ENCODE peak calls at places on chromosomes 3 and 15, in six cellular contexts. R is activated T-cell treated with anti-CD3 and anti-CD28 coated beads, Interleukin-2, amount 50 U/mL, for 72 hours; Y is AG04449; D is HCT116; L is body of pancreas; K is spleen. Z is an unnamed sample.

GRCh38 chr3:71311320-71312046 is 272.0 kb downstream of the FOXP1 start:
- DNase-seq in D (no peak), R (no peak), Y (no peak), K (no peak), L (no peak), Z (no peak)

GRCh38 chr3:32238816-32239637 is 547 bp downstream of the CMTM8 start:
- DNase-seq in Y (no peak), D (no peak), L (peak), K (peak), R (peak), Z (peak)

GRCh38 chr15:70316059-70316600 is 218.4 kb upstream of the TLE3 start:
- DNase-seq in K (no peak), Y (no peak), D (no peak), R (no peak), L (no peak), Z (no peak)

GRCh38 chr15:40112789-40113188 is 4.1 kb upstream of the BMF start:
- DNase-seq in Y (no peak), L (no peak), R (no peak), D (no peak), K (no peak), Z (no peak)

GRCh38 chr3:143362115-143362992 is 242.8 kb downstream of the CHST2 start:
- DNase-seq in K (no peak), D (no peak), L (no peak), Y (no peak), R (no peak), Z (no peak)

GRCh38 chr15:60764408-60764963 is 285.5 kb upstream of the ICE2 start:
- DNase-seq in R (no peak), L (no peak), K (no peak), Y (no peak), D (no peak), Z (no peak)

GRCh38 chr3:104523136-104523535 is 843.6 kb upstream of the ALCAM start:
- DNase-seq in K (no peak), D (no peak), L (no peak), Y (no peak), R (no peak), Z (no peak)

GRCh38 chr3:94936023-94936580 is 873.2 kb downstream of the NSUN3 start:
- DNase-seq in Y (no peak), L (no peak), R (no peak), D (no peak), K (no peak), Z (no peak)

GRCh38 chr15:50358805-50359204 is 3.8 kb upstream of the GABPB1 start:
- DNase-seq in K (no peak), Y (no peak), D (peak), R (peak), L (no peak), Z (no peak)

Z was measured in neural crest cell.